ENCODE peak calls at places on chromosome 16, in six cellular contexts. C is prostate gland, A is WERI-Rb-1, H is astrocyte, L is colonic mucosa, U is AG09319. Z is an unnamed sample.

GRCh38 chr16:1283996-1284592 is 25.3 kb upstream of the UBE2I start:
- DNase-seq in C (no peak), A (peak), H (no peak), L (no peak), U (no peak), Z (no peak)

GRCh38 chr16:10016761-10017160 is 165.5 kb downstream of the GRIN2A start:
- DNase-seq in C (no peak), A (no peak), H (no peak), L (no peak), U (no peak), Z (no peak)

GRCh38 chr16:75014318-75014717 is 15.5 kb downstream of the ZNRF1 start:
- DNase-seq in C (no peak), A (no peak), H (no peak), L (no peak), U (no peak), Z (no peak)

GRCh38 chr16:50166511-50167500 is 13.7 kb downstream of the TENT4B start:
- DNase-seq in C (no peak), A (no peak), H (no peak), L (peak), U (no peak), Z (no peak)

GRCh38 chr16:73067671-73068545 is 20.0 kb upstream of the ZFHX3 start:
- DNase-seq in C (no peak), A (no peak), H (no peak), L (no peak), U (no peak), Z (no peak)

GRCh38 chr16:1184156-1184868 is 31.4 kb downstream of the CACNA1H start:
- DNase-seq in C (no peak), A (no peak), H (no peak), L (no peak), U (no peak), Z (no peak)

GRCh38 chr16:71540-72341 is 690 bp downstream of the RHBDF1 start:
- DNase-seq in C (peak), A (peak), H (peak), L (peak), U (no peak), Z (peak)

GRCh38 chr16:86797700-86798099 is 219.4 kb downstream of the FOXL1 start:
- DNase-seq in C (no peak), A (no peak), H (no peak), L (no peak), U (no peak), Z (no peak)

GRCh38 chr16:48136547-48137360 is 19.0 kb downstream of the ABCC12 start:
- DNase-seq in C (no peak), A (peak), H (peak), L (no peak), U (no peak), Z (no peak)

GRCh38 chr16:83813818-83814653 is 6.3 kb downstream of the HSBP1 start:
- DNase-seq in C (no peak), A (no peak), H (peak), L (no peak), U (peak), Z (no peak)

GRCh38 chr16:48511071-48511540 is 98.9 kb downstream of the N4BP1 start:
- DNase-seq in C (no peak), A (no peak), H (peak), L (no peak), U (no peak), Z (no peak)

DNA sequence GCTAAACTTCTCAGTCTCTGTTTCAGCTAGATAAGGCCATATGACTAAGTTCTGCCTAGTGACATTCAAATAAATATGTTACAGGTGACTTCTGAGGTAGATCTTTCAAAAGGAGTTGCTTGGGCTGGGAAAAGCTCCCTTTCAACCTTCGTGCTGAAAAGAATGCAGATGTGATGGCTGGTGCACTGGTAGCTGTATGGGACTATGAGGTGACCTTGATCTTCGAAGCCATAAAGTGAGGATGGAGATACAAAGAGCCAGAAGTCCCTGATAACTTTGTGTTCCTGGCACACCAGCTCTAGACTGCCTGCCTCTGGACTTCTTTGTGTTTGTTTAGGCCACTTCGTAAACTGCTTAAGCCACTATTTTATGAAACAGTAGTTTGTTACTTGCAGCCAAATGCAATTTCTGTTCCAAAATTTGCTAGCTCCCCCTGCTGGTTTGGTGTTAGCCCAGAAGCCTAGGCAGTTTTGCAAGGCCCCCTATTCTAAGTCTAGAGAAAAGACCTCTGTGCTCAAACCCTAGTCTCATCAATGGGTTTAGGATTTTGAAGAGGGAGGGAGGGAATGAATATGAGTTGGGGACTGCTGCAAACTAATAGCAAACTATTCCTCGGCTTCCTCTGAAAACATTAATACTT is 23.3 kb upstream of the ERCC4 start:
- DNase-seq in C (no peak), A (no peak), H (no peak), L (no peak), U (no peak), Z (no peak)
- TF ChIP-seq CTCF in C (no peak), A (peak), H (peak), L (no peak), U (no peak), Z (no peak)

DNA sequence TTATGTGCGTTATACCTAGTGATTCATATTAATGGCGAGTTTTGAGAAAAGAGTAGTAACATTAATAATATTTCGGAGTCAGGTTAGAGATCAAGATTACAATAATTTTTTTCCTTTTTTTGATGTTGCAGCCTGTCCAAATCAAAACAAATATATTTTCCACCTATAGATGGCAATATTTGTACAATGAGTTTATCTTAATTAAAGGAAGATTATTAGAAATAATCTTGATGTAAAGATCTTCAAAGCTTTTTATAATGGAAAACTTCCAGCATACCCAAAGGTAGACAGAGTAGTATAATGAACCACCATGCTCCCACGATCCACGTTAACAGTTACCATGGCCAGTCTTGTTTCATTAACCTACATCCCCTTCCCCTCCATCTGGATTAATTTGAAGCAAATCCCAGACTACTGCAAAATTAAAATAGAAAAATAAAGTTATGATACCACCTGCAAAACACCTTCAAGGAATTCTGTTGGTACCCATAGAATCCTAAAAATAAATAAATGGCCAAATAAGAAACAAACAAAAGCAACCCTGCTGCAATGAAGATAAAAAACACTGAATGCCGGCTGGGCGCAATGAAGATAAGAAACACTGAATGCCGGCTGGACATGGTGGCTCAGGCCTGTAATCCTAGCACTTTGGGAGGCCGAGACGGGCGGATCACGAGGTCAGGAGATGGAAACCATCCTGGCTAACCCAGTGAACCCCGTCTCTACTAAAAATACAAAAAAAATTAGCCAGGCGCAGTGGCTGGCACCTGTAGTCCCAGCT is 46.5 kb upstream of the GINS3 start:
- DNase-seq in C (no peak), A (no peak), H (no peak), L (no peak), U (no peak), Z (no peak)
- TF ChIP-seq CTCF in C (no peak), A (no peak), H (no peak), L (no peak), U (peak), Z (peak)

GRCh38 chr16:85629326-85629725 is 16.2 kb downstream of the GSE1 start:
- DNase-seq in C (no peak), A (no peak), H (no peak), L (no peak), U (no peak), Z (no peak)

GRCh38 chr16:85629853-85630252 is 16.7 kb downstream of the GSE1 start:
- DNase-seq in C (no peak), A (no peak), H (no peak), L (no peak), U (no peak), Z (no peak)

GRCh38 chr16:85627102-85627834 is 14.1 kb downstream of the GSE1 start:
- DNase-seq in C (no peak), A (no peak), H (no peak), L (no peak), U (no peak), Z (no peak)

GRCh38 chr16:85627835-85628556 is 14.9 kb downstream of the GSE1 start:
- DNase-seq in C (no peak), A (no peak), H (no peak), L (no peak), U (no peak), Z (no peak)

GRCh38 chr16:85628651-85629050 is 15.5 kb downstream of the GSE1 start:
- DNase-seq in C (no peak), A (no peak), H (no peak), L (no peak), U (no peak), Z (no peak)
- TF ChIP-seq CTCF in C (no peak), A (peak), H (no peak), L (no peak), U (no peak), Z (no peak)

GRCh38 chr16:35561346-35561745 is 2101.9 kb downstream of the TP53TG3F start:
- DNase-seq in C (no peak), A (no peak), H (no peak), L (no peak), U (no peak), Z (no peak)
- TF ChIP-seq CTCF in C (no peak), A (no peak), H (no peak), L (no peak), U (no peak), Z (no peak)

GRCh38 chr16:78705694-78706093 is 606.2 kb downstream of the WWOX start:
- DNase-seq in C (no peak), A (no peak), H (peak), L (no peak), U (no peak), Z (no peak)
- TF ChIP-seq CTCF in C (peak), A (peak), H (peak), L (peak), U (no peak), Z (peak)

DNA sequence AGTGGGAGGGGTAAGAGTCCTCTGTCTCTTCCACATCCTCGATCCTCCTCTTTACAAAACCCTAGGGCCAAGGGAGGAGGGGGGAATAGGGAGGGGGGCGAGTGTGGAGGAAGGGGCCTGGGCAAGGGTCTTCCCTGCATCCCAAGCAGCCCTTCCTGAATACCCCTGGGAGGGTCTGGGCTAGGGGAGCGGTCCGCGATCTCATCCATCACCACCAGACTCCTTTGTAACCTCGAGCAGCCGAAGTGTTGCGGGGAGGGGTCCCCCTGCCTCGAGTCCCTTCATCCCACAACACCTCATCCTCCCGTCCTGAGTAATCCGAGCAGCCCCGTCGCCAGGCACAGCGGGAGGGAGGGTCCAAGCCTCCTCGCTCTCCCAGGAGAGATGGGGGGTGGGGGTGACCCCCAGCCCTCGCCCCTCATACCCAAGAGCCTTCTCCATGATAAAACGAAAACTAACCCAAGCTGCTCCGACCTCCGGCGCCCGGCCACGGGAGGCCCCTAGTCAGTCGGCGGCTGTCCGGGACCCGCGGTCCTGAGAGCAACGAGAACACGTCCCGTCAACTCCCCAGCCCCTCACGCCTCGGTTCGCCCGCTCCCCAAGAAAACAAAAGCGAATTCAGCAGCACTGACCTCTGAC is 468 bp downstream of the SMPD3 start:
- DNase-seq in C (no peak), A (no peak), H (no peak), L (peak), U (no peak), Z (no peak)
- TF ChIP-seq CTCF in C (no peak), A (no peak), H (no peak), L (no peak), U (no peak), Z (no peak)